ENCODE peak calls at places on chromosomes 7 and 10, in nine cellular contexts. J is CD8-positive, alpha-beta T cell; D is A549; C is fibroblast of lung; F is foreskin fibroblast; W is DND-41; U is BJ; Q is keratinocyte; T is AG09319. S is an unnamed sample.

GRCh38 chr7:1924185-1924817 is 254.2 kb downstream of the ELFN1 start:
- DNase-seq in J (no peak), D (no peak), C (peak), F (no peak), W (peak), U (no peak), Q (no peak), T (no peak), S (no peak)

GRCh38 chr7:111358915-111359314 is 203.4 kb downstream of the IMMP2L start:
- DNase-seq in J (no peak), D (no peak), C (no peak), F (no peak), W (no peak), U (no peak), Q (no peak), T (no peak), S (no peak)

GRCh38 chr7:44461387-44461786 is 29.1 kb downstream of the NUDCD3 start:
- DNase-seq in J (peak), D (no peak), C (peak), F (peak), W (peak), U (peak), Q (no peak), T (no peak), S (no peak)

GRCh38 chr10:26725837-26726727 is 28.6 kb downstream of the PDSS1 start:
- DNase-seq in J (peak), D (peak), C (peak), F (peak), W (peak), U (no peak), Q (no peak), T (peak), S (no peak)

GRCh38 chr10:92407305-92408016 is 116.5 kb downstream of the MARCHF5 start:
- DNase-seq in J (no peak), D (no peak), C (no peak), F (no peak), W (no peak), U (no peak), Q (peak), T (no peak), S (no peak)

GRCh38 chr7:98133181-98133580 is 26.5 kb downstream of the LMTK2 start:
- DNase-seq in J (no peak), D (no peak), C (peak), F (no peak), W (peak), U (no peak), Q (no peak), T (no peak), S (no peak)

GRCh38 chr7:105808703-105809590 is 67.5 kb downstream of the ATXN7L1 start:
- DNase-seq in J (peak), D (no peak), C (peak), F (peak), W (no peak), U (no peak), Q (peak), T (no peak), S (peak)

GRCh38 chr7:98165827-98166667 is 45.2 kb upstream of the BHLHA15 start:
- DNase-seq in J (peak), D (peak), C (peak), F (peak), W (peak), U (no peak), Q (no peak), T (no peak), S (peak)

GRCh38 chr10:24750695-24751094 is 27.0 kb upstream of the ARHGAP21 start:
- DNase-seq in J (no peak), D (no peak), C (no peak), F (no peak), W (no peak), U (no peak), Q (no peak), T (no peak), S (no peak)

GRCh38 chr7:155340721-155341120 is 43.0 kb downstream of the INSIG1 start:
- DNase-seq in J (no peak), D (no peak), C (no peak), F (no peak), W (no peak), U (no peak), Q (no peak), T (no peak), S (no peak)

GRCh38 chr7:159097661-159098423 is 46.8 kb downstream of the VIPR2 start:
- DNase-seq in J (peak), D (no peak), C (no peak), F (no peak), W (no peak), U (no peak), Q (no peak), T (no peak), S (no peak)

GRCh38 chr7:101564778-101565211 is 64.3 kb downstream of the MYL10 start:
- DNase-seq in J (no peak), D (peak), C (no peak), F (no peak), W (no peak), U (no peak), Q (no peak), T (no peak), S (peak)

GRCh38 chr7:115117748-115118147 is 195.9 kb downstream of the MDFIC start:
- DNase-seq in J (no peak), D (no peak), C (no peak), F (no peak), W (no peak), U (no peak), Q (no peak), T (no peak), S (no peak)

GRCh38 chr7:115113131-115113530 is 191.2 kb downstream of the MDFIC start:
- DNase-seq in J (no peak), D (no peak), C (no peak), F (no peak), W (no peak), U (no peak), Q (no peak), T (no peak), S (no peak)

GRCh38 chr7:115122388-115122787 is 200.5 kb downstream of the MDFIC start:
- DNase-seq in J (no peak), D (no peak), C (no peak), F (no peak), W (no peak), U (no peak), Q (no peak), T (no peak), S (no peak)

GRCh38 chr7:115113776-115114175 is 191.9 kb downstream of the MDFIC start:
- DNase-seq in J (no peak), D (no peak), C (peak), F (no peak), W (no peak), U (no peak), Q (no peak), T (no peak), S (no peak)

GRCh38 chr7:115116773-115117715 is 195.2 kb downstream of the MDFIC start:
- DNase-seq in J (no peak), D (peak), C (no peak), F (no peak), W (no peak), U (no peak), Q (no peak), T (no peak), S (no peak)
- TF ChIP-seq CTCF in J (no peak), D (no peak), C (no peak), F (no peak), W (no peak), U (no peak), Q (no peak), T (no peak), S (no peak)

GRCh38 chr10:5678397-5678983 is 6.1 kb upstream of the TASOR2 start:
- DNase-seq in J (no peak), D (no peak), C (no peak), F (no peak), W (no peak), U (no peak), Q (no peak), T (no peak), S (no peak)
- TF ChIP-seq CTCF in J (no peak), D (no peak), C (no peak), F (no peak), W (no peak), U (no peak), Q (no peak), T (no peak), S (no peak)

DNA sequence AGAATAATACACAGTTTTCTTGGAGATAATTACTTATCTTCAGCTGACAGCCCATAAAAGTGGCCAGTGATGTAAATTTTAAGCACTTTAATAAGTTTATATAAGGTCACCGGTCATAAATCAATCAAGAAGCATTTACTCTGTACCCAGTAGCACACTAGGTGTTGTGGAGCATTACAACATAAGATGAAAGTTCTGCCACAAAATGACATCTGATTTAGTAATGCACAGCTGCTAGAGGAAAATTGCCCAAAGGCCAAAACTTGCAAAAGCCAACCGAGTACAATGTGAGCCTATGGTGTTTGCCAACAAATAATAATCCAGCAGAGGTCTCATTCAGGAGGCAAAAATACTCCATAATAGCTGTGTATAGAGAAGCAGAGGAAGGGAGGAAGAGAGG is 63.6 kb downstream of the GPR37 start:
- DNase-seq in J (no peak), D (no peak), C (peak), F (no peak), W (no peak), U (no peak), Q (no peak), T (no peak), S (no peak)
- TF ChIP-seq CTCF in J (no peak), D (no peak), C (no peak), F (no peak), W (no peak), U (no peak), Q (no peak), T (no peak), S (no peak)

DNA sequence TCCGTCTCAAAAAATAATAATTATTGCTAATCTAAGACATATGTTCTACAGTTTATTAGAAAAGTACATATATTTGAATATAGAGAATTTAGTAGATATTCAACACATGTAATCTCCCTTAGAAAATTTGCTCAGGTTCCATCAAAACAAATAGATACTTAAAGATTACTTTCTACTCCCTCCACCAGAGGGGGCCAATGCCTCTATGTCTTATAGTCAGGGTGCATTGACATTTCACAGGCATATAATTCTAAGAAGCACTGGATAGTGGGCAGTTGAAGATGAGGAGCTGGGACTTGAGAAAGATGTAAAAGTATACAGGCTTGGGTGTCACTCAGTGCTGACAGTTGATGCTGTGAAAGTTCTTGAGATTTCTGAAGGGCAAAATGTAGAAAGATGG is 301.6 kb upstream of the HPS1 start:
- DNase-seq in J (no peak), D (no peak), C (no peak), F (peak), W (no peak), U (no peak), Q (peak), T (no peak), S (no peak)
- TF ChIP-seq CTCF in J (no peak), D (no peak), C (peak), F (peak), W (peak), U (peak), Q (peak), T (peak), S (no peak)

GRCh38 chr7:18361756-18362155 is 133.8 kb upstream of the HDAC9 start:
- DNase-seq in J (no peak), D (no peak), C (peak), F (no peak), W (no peak), U (no peak), Q (no peak), T (no peak), S (no peak)
- TF ChIP-seq CTCF in J (no peak), D (no peak), C (peak), F (no peak), W (no peak), U (no peak), Q (no peak), T (no peak), S (no peak)

GRCh38 chr7:70585071-70585470 is 546.9 kb upstream of the GALNT17 start:
- DNase-seq in J (no peak), D (no peak), C (no peak), F (no peak), W (no peak), U (no peak), Q (no peak), T (no peak), S (no peak)
- TF ChIP-seq CTCF in J (no peak), D (no peak), C (no peak), F (no peak), W (peak), U (no peak), Q (peak), T (no peak), S (no peak)

S was measured in activated B cell treated with CpG ODN at 0.5 μM for 24 hours.